ENCODE peak calls at places on chromosomes 1 and 21, in ten cellular contexts. One of them, this sample, is unnamed.

GRCh38 chr1:81912383-81912782 is 111.6 kb downstream of the ADGRL2 start:
- DNase-seq in astrocyte of the spinal cord: no peak
- DNase-seq in neuronal stem cell: no peak
- DNase-seq in CD8-positive, alpha-beta memory T cell: no peak
- DNase-seq in upper lobe of right lung: no peak
- DNase-seq in mammary epithelial cell: no peak
- DNase-seq in pancreas: no peak
- DNase-seq in mesendoderm: no peak
- DNase-seq in HFF-Myc: no peak
- DNase-seq in neural progenitor cell: no peak
- DNase-seq in this sample: no peak

GRCh38 chr1:247373721-247374141 is 42.1 kb upstream of the ZNF496 start:
- DNase-seq in astrocyte of the spinal cord: peak; percentile 22
- DNase-seq in CD8-positive, alpha-beta memory T cell: peak; percentile 69
- DNase-seq in neuronal stem cell: peak; percentile 30
- DNase-seq in HFF-Myc: no peak
- DNase-seq in mammary epithelial cell: peak; percentile 22
- DNase-seq in pancreas: no peak
- DNase-seq in neural progenitor cell: peak; percentile 67
- DNase-seq in mesendoderm: peak; percentile 91
- DNase-seq in upper lobe of right lung: peak; percentile 67
- DNase-seq in this sample: no peak

GRCh38 chr1:209335090-209335692 is 248.3 kb upstream of the CAMK1G start:
- DNase-seq in mesendoderm: peak; percentile 84
- DNase-seq in mammary epithelial cell: no peak
- DNase-seq in neuronal stem cell: peak; percentile 24
- DNase-seq in neural progenitor cell: peak; percentile 80
- DNase-seq in pancreas: no peak
- DNase-seq in CD8-positive, alpha-beta memory T cell: no peak
- DNase-seq in HFF-Myc: no peak
- DNase-seq in upper lobe of right lung: no peak
- DNase-seq in astrocyte of the spinal cord: peak; percentile 34
- DNase-seq in this sample: no peak

GRCh38 chr1:152533327-152533938 is 19.2 kb downstream of the CRCT1 start:
- DNase-seq in upper lobe of right lung: no peak
- DNase-seq in astrocyte of the spinal cord: peak; percentile 1
- DNase-seq in neural progenitor cell: no peak
- DNase-seq in mesendoderm: peak; percentile 57
- DNase-seq in HFF-Myc: no peak
- DNase-seq in CD8-positive, alpha-beta memory T cell: no peak
- DNase-seq in mammary epithelial cell: peak; percentile 50
- DNase-seq in neuronal stem cell: peak; percentile 2
- DNase-seq in pancreas: no peak
- DNase-seq in this sample: no peak

GRCh38 chr1:100346387-100346786 is 5.9 kb upstream of the CDC14A start:
- DNase-seq in mesendoderm: no peak
- DNase-seq in neuronal stem cell: no peak
- DNase-seq in astrocyte of the spinal cord: no peak
- DNase-seq in neural progenitor cell: no peak
- DNase-seq in mammary epithelial cell: no peak
- DNase-seq in HFF-Myc: no peak
- DNase-seq in pancreas: no peak
- DNase-seq in CD8-positive, alpha-beta memory T cell: no peak
- DNase-seq in upper lobe of right lung: no peak
- DNase-seq in this sample: no peak

GRCh38 chr1:183310753-183311465 is 107.3 kb downstream of the NMNAT2 start:
- DNase-seq in mammary epithelial cell: peak; percentile 45
- DNase-seq in pancreas: no peak
- DNase-seq in upper lobe of right lung: no peak
- DNase-seq in neuronal stem cell: no peak
- DNase-seq in HFF-Myc: no peak
- DNase-seq in neural progenitor cell: no peak
- DNase-seq in astrocyte of the spinal cord: no peak
- DNase-seq in mesendoderm: no peak
- DNase-seq in CD8-positive, alpha-beta memory T cell: no peak
- DNase-seq in this sample: no peak

GRCh38 chr1:94622757-94623156 is 81.2 kb upstream of the F3 start:
- DNase-seq in upper lobe of right lung: no peak
- DNase-seq in mesendoderm: peak; percentile 68
- DNase-seq in neuronal stem cell: peak; percentile 33
- DNase-seq in CD8-positive, alpha-beta memory T cell: no peak
- DNase-seq in neural progenitor cell: peak; percentile 58
- DNase-seq in HFF-Myc: no peak
- DNase-seq in mammary epithelial cell: peak; percentile 91
- DNase-seq in pancreas: no peak
- DNase-seq in astrocyte of the spinal cord: peak; percentile 74
- DNase-seq in this sample: no peak

GRCh38 chr1:39812913-39813312 is 24.2 kb upstream of the BMP8B start:
- DNase-seq in HFF-Myc: no peak
- DNase-seq in CD8-positive, alpha-beta memory T cell: no peak
- DNase-seq in astrocyte of the spinal cord: no peak
- DNase-seq in pancreas: no peak
- DNase-seq in mesendoderm: no peak
- DNase-seq in upper lobe of right lung: peak; percentile 5
- DNase-seq in neuronal stem cell: no peak
- DNase-seq in mammary epithelial cell: no peak
- DNase-seq in neural progenitor cell: no peak
- DNase-seq in this sample: no peak

GRCh38 chr1:61869691-61870109 is 127.4 kb downstream of the PATJ start:
- DNase-seq in mammary epithelial cell: no peak
- DNase-seq in CD8-positive, alpha-beta memory T cell: no peak
- DNase-seq in neural progenitor cell: peak; percentile 38
- DNase-seq in astrocyte of the spinal cord: no peak
- DNase-seq in mesendoderm: no peak
- DNase-seq in neuronal stem cell: no peak
- DNase-seq in pancreas: peak; percentile 56
- DNase-seq in HFF-Myc: no peak
- DNase-seq in upper lobe of right lung: no peak
- DNase-seq in this sample: no peak

GRCh38 chr1:56265205-56265604 is 314.2 kb downstream of the PLPP3 start:
- DNase-seq in mammary epithelial cell: no peak
- DNase-seq in HFF-Myc: no peak
- DNase-seq in upper lobe of right lung: no peak
- DNase-seq in neural progenitor cell: no peak
- DNase-seq in mesendoderm: no peak
- DNase-seq in neuronal stem cell: no peak
- DNase-seq in astrocyte of the spinal cord: no peak
- DNase-seq in pancreas: no peak
- DNase-seq in CD8-positive, alpha-beta memory T cell: no peak
- DNase-seq in this sample: no peak

GRCh38 chr1:154869351-154870116 is 547 bp downstream of the KCNN3 start:
- DNase-seq in neuronal stem cell: no peak
- DNase-seq in pancreas: peak; percentile 73
- DNase-seq in upper lobe of right lung: peak; percentile 78
- DNase-seq in HFF-Myc: no peak
- DNase-seq in CD8-positive, alpha-beta memory T cell: no peak
- DNase-seq in neural progenitor cell: peak; percentile 41
- DNase-seq in mammary epithelial cell: no peak
- DNase-seq in mesendoderm: no peak
- DNase-seq in astrocyte of the spinal cord: peak; percentile 40
- DNase-seq in this sample: no peak

GRCh38 chr1:115929846-115930245 is 46.5 kb upstream of the SLC22A15 start:
- DNase-seq in HFF-Myc: peak; percentile 41
- DNase-seq in neuronal stem cell: no peak
- DNase-seq in neural progenitor cell: no peak
- DNase-seq in CD8-positive, alpha-beta memory T cell: no peak
- DNase-seq in astrocyte of the spinal cord: peak; percentile 67
- DNase-seq in mesendoderm: no peak
- DNase-seq in mammary epithelial cell: peak; percentile 63
- DNase-seq in upper lobe of right lung: no peak
- DNase-seq in pancreas: no peak
- DNase-seq in this sample: peak; percentile 88

GRCh38 chr21:32285476-32285875 is 6.6 kb upstream of the MIS18A start:
- DNase-seq in neuronal stem cell: no peak
- DNase-seq in astrocyte of the spinal cord: no peak
- DNase-seq in upper lobe of right lung: no peak
- DNase-seq in HFF-Myc: no peak
- DNase-seq in mammary epithelial cell: no peak
- DNase-seq in neural progenitor cell: no peak
- DNase-seq in pancreas: no peak
- DNase-seq in CD8-positive, alpha-beta memory T cell: no peak
- DNase-seq in mesendoderm: no peak
- DNase-seq in this sample: no peak

GRCh38 chr1:11284784-11285183 is 11.8 kb downstream of the UBIAD1 start:
- DNase-seq in pancreas: no peak
- DNase-seq in mesendoderm: peak; percentile 57
- DNase-seq in upper lobe of right lung: no peak
- DNase-seq in neural progenitor cell: no peak
- DNase-seq in neuronal stem cell: no peak
- DNase-seq in HFF-Myc: no peak
- DNase-seq in mammary epithelial cell: no peak
- DNase-seq in astrocyte of the spinal cord: no peak
- DNase-seq in CD8-positive, alpha-beta memory T cell: no peak
- DNase-seq in this sample: no peak

GRCh38 chr1:223500560-223501425 is 107.6 kb downstream of the CCDC185 start:
- DNase-seq in astrocyte of the spinal cord: peak; percentile 94
- DNase-seq in mesendoderm: peak; percentile 63
- DNase-seq in pancreas: no peak
- DNase-seq in upper lobe of right lung: peak; percentile 70
- DNase-seq in neuronal stem cell: no peak
- DNase-seq in HFF-Myc: peak; percentile 33
- DNase-seq in CD8-positive, alpha-beta memory T cell: no peak
- DNase-seq in mammary epithelial cell: peak; percentile 99
- DNase-seq in neural progenitor cell: no peak
- DNase-seq in this sample: peak; percentile 78

GRCh38 chr1:63626222-63626621 is 33.0 kb downstream of the PGM1 start:
- DNase-seq in neural progenitor cell: no peak
- DNase-seq in CD8-positive, alpha-beta memory T cell: no peak
- DNase-seq in astrocyte of the spinal cord: no peak
- DNase-seq in neuronal stem cell: no peak
- DNase-seq in HFF-Myc: no peak
- DNase-seq in mesendoderm: no peak
- DNase-seq in upper lobe of right lung: no peak
- DNase-seq in mammary epithelial cell: no peak
- DNase-seq in pancreas: no peak
- DNase-seq in this sample: no peak

GRCh38 chr21:16455978-16456377 is 726.2 kb downstream of the USP25 start:
- DNase-seq in mammary epithelial cell: no peak
- DNase-seq in neural progenitor cell: no peak
- DNase-seq in mesendoderm: no peak
- DNase-seq in astrocyte of the spinal cord: peak; percentile 62
- DNase-seq in CD8-positive, alpha-beta memory T cell: no peak
- DNase-seq in upper lobe of right lung: no peak
- DNase-seq in neuronal stem cell: no peak
- DNase-seq in pancreas: no peak
- DNase-seq in HFF-Myc: no peak
- DNase-seq in this sample: no peak

DNA sequence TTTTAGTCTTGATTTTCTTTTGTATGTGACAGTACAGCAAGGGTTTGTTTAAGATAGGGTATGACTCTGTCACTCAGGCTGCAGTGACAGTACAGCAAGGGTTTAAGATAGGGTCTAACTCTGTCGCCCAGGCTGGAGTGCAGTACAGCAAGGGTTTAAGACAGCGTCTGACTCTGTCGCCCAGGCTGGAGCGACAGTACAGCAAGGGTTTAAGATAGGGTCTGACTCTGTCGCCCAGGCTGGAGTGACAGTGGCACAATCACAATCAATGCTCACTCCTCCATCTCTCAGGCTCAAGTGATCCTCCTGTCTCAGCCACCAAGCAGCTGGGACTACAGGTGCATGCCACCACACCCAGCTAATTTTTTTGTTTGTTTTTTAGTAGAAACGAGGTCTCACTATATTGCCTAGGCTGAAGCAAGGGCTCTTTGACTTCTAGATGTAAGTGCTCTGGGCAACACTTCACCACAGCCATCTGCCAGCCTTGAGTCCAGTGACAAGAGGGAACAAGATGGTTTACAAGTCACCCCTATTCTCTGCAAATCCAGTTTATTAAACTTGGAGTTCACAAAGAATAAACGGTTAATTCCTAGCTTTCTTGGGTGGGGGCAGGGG is 965 bp upstream of the SH2D5 start:
- DNase-seq in CD8-positive, alpha-beta memory T cell: no peak
- DNase-seq in upper lobe of right lung: no peak
- DNase-seq in mesendoderm: no peak
- DNase-seq in mammary epithelial cell: no peak
- DNase-seq in pancreas: no peak
- DNase-seq in neuronal stem cell: no peak
- DNase-seq in HFF-Myc: no peak
- DNase-seq in astrocyte of the spinal cord: peak; percentile 14
- DNase-seq in neural progenitor cell: no peak
- DNase-seq in this sample: no peak
- H3K4me3 ChIP-seq in CD8-positive, alpha-beta memory T cell: peak overlapping the region; percentile 83
- H3K4me3 ChIP-seq in upper lobe of right lung: peak overlapping the region; percentile 64
- H3K4me3 ChIP-seq in mesendoderm: no peak overlapping the region
- H3K4me3 ChIP-seq in mammary epithelial cell: no peak overlapping the region
- H3K4me3 ChIP-seq in pancreas: peak overlapping the region; percentile 51
- H3K4me3 ChIP-seq in neuronal stem cell: no peak overlapping the region
- H3K4me3 ChIP-seq in HFF-Myc: peak overlapping the region; percentile 59
- H3K4me3 ChIP-seq in astrocyte of the spinal cord: no peak overlapping the region
- H3K4me3 ChIP-seq in neural progenitor cell: peak overlapping the region; percentile 56
- H3K4me3 ChIP-seq in this sample: no peak overlapping the region

GRCh38 chr1:46306159-46306530 is 2.6 kb downstream of the UQCRH start:
- DNase-seq in mesendoderm: no peak
- DNase-seq in astrocyte of the spinal cord: no peak
- DNase-seq in pancreas: no peak
- DNase-seq in HFF-Myc: no peak
- DNase-seq in mammary epithelial cell: no peak
- DNase-seq in CD8-positive, alpha-beta memory T cell: no peak
- DNase-seq in upper lobe of right lung: no peak
- DNase-seq in neuronal stem cell: no peak
- DNase-seq in neural progenitor cell: no peak
- DNase-seq in this sample: no peak
- H3K4me3 ChIP-seq in mesendoderm: no peak overlapping the region
- H3K4me3 ChIP-seq in astrocyte of the spinal cord: no peak overlapping the region
- H3K4me3 ChIP-seq in pancreas: no peak overlapping the region
- H3K4me3 ChIP-seq in HFF-Myc: peak overlapping the region; percentile 99
- H3K4me3 ChIP-seq in mammary epithelial cell: no peak overlapping the region
- H3K4me3 ChIP-seq in CD8-positive, alpha-beta memory T cell: no peak overlapping the region
- H3K4me3 ChIP-seq in upper lobe of right lung: no peak overlapping the region
- H3K4me3 ChIP-seq in neuronal stem cell: no peak overlapping the region
- H3K4me3 ChIP-seq in neural progenitor cell: no peak overlapping the region
- H3K4me3 ChIP-seq in this sample: no peak overlapping the region

DNA sequence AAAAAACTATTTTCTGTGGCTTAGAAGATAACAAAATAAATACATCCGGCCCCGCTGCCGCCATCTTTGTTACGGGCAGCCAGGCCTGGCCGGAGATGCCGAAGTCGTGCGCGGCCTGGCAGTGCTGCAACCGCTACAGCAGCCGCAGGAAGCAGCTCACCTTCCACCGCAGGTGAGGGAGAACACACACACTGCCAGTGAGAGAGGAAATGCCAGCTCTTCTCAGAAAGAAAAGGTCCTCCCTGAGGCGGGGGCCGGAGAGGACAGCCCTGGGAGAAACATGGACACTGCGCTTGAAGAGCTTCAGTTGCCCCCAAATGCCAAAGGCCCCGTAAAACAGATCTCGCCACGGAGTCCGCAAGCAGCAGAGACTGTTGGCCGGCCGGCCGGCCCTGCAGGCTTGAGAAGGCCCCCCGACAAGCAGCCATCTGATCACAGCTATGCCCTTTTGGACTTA is 323.2 kb downstream of the AMY1C start:
- DNase-seq in pancreas: peak; percentile 42
- DNase-seq in mesendoderm: no peak
- DNase-seq in astrocyte of the spinal cord: no peak
- DNase-seq in CD8-positive, alpha-beta memory T cell: no peak
- DNase-seq in HFF-Myc: no peak
- DNase-seq in neuronal stem cell: no peak
- DNase-seq in upper lobe of right lung: no peak
- DNase-seq in neural progenitor cell: no peak
- DNase-seq in mammary epithelial cell: no peak
- DNase-seq in this sample: no peak
- H3K4me3 ChIP-seq in pancreas: no peak overlapping the region
- H3K4me3 ChIP-seq in mesendoderm: no peak overlapping the region
- H3K4me3 ChIP-seq in astrocyte of the spinal cord: no peak overlapping the region
- H3K4me3 ChIP-seq in CD8-positive, alpha-beta memory T cell: no peak overlapping the region
- H3K4me3 ChIP-seq in HFF-Myc: no peak overlapping the region
- H3K4me3 ChIP-seq in neuronal stem cell: no peak overlapping the region
- H3K4me3 ChIP-seq in upper lobe of right lung: no peak overlapping the region
- H3K4me3 ChIP-seq in neural progenitor cell: no peak overlapping the region
- H3K4me3 ChIP-seq in mammary epithelial cell: no peak overlapping the region
- H3K4me3 ChIP-seq in this sample: no peak overlapping the region

GRCh38 chr1:92484171-92484471 is 2.6 kb downstream of the GFI1 start:
- DNase-seq in astrocyte of the spinal cord: no peak
- DNase-seq in HFF-Myc: no peak
- DNase-seq in mammary epithelial cell: no peak
- DNase-seq in neuronal stem cell: no peak
- DNase-seq in upper lobe of right lung: no peak
- DNase-seq in mesendoderm: no peak
- DNase-seq in neural progenitor cell: no peak
- DNase-seq in CD8-positive, alpha-beta memory T cell: no peak
- DNase-seq in pancreas: peak; percentile 64
- DNase-seq in this sample: no peak
- H3K4me3 ChIP-seq in astrocyte of the spinal cord: no peak overlapping the region
- H3K4me3 ChIP-seq in HFF-Myc: peak overlapping the region; percentile 4
- H3K4me3 ChIP-seq in mammary epithelial cell: no peak overlapping the region
- H3K4me3 ChIP-seq in neuronal stem cell: no peak overlapping the region
- H3K4me3 ChIP-seq in upper lobe of right lung: peak overlapping the region; percentile 55
- H3K4me3 ChIP-seq in mesendoderm: no peak overlapping the region
- H3K4me3 ChIP-seq in neural progenitor cell: peak overlapping the region; percentile 52
- H3K4me3 ChIP-seq in CD8-positive, alpha-beta memory T cell: peak overlapping the region; percentile 94
- H3K4me3 ChIP-seq in pancreas: peak overlapping the region; percentile 78
- H3K4me3 ChIP-seq in this sample: no peak overlapping the region